ENCODE peak calls at places on chromosomes 11 and 22, in eight cellular contexts. S is right lobe of liver, Y is stomach, O is body of pancreas, F is heart left ventricle, A is spleen, K is transverse colon, C is sigmoid colon. N is an unnamed sample.

GRCh38 chr11:11701070-11701469 is 79.3 kb upstream of the GALNT18 start:
- DNase-seq in S (no peak), Y (no peak), O (no peak), F (peak), A (no peak), K (no peak), C (no peak), N (no peak)

GRCh38 chr22:19719055-19719482 is 4.3 kb upstream of the GP1BB start:
- DNase-seq in S (no peak), Y (no peak), O (no peak), F (peak), A (no peak), K (no peak), C (no peak), N (no peak)

GRCh38 chr11:35507688-35508087 is 17.7 kb downstream of the PAMR1 start:
- DNase-seq in S (no peak), Y (no peak), O (no peak), F (no peak), A (no peak), K (no peak), C (no peak), N (no peak)

GRCh38 chr22:48492371-48493320 is 1335.0 kb downstream of the BRD1 start:
- DNase-seq in S (peak), Y (peak), O (peak), F (no peak), A (peak), K (peak), C (peak), N (peak)

GRCh38 chr11:71433648-71434450 is 14.3 kb downstream of the DHCR7 start:
- DNase-seq in S (peak), Y (peak), O (no peak), F (peak), A (no peak), K (peak), C (no peak), N (peak)

GRCh38 chr11:55707029-55707428 is 45.0 kb downstream of the OR4C6 start:
- DNase-seq in S (no peak), Y (no peak), O (no peak), F (no peak), A (no peak), K (no peak), C (no peak), N (no peak)

GRCh38 chr22:37234736-37235711 is 9.0 kb downstream of the RAC2 start:
- DNase-seq in S (peak), Y (no peak), O (no peak), F (no peak), A (peak), K (peak), C (no peak), N (peak)

GRCh38 chr11:59283825-59284772 is 71.4 kb upstream of the MPEG1 start:
- DNase-seq in S (no peak), Y (peak), O (peak), F (peak), A (no peak), K (peak), C (no peak), N (peak)

DNA sequence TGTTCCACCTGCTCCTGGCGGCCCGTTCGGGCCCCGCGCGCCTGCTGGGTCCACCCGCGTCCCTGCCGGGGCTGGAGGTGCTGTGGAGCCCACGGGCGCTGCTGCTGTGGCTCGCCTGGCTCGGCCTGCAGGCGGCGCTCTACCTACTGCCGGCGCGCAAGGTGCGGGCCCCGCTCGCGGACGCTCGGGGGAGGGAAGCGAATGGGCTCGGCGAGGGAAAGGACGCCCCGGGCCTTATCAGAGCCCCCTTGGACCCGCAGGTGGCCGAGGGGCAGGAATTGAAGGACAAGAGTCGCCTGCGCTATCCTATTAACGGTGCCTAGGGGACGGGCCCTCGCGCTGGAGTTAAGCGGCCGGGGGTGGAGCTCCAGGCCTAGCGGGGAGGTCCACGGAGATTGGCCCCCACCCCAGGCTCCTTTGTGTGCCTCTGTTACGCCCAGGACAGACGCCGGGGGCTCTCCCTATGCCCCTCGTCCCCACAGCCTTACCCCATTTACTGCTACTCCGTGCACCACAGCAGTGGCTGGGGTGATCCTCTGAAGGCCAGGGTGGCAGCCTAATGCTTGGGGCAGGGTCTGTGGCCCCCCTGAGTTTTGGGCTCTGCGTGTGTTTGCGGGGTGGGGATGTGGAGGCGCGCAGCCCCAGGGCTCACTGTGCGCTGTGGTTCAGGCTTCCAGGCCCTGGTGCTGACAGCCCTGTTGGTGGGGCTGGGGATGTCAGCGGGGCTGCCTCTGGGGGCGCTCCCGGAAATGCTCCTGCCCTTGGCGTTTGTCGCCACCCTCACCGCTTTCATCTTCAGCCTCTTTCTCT is 1.1 kb downstream of the TM7SF2 start:
- DNase-seq in S (peak), Y (peak), O (peak), F (peak), A (peak), K (peak), C (peak), N (peak)
- TF ChIP-seq CTCF in S (peak), Y (peak), O (peak), F (peak), A (peak), K (peak), C (peak), N (peak)

DNA sequence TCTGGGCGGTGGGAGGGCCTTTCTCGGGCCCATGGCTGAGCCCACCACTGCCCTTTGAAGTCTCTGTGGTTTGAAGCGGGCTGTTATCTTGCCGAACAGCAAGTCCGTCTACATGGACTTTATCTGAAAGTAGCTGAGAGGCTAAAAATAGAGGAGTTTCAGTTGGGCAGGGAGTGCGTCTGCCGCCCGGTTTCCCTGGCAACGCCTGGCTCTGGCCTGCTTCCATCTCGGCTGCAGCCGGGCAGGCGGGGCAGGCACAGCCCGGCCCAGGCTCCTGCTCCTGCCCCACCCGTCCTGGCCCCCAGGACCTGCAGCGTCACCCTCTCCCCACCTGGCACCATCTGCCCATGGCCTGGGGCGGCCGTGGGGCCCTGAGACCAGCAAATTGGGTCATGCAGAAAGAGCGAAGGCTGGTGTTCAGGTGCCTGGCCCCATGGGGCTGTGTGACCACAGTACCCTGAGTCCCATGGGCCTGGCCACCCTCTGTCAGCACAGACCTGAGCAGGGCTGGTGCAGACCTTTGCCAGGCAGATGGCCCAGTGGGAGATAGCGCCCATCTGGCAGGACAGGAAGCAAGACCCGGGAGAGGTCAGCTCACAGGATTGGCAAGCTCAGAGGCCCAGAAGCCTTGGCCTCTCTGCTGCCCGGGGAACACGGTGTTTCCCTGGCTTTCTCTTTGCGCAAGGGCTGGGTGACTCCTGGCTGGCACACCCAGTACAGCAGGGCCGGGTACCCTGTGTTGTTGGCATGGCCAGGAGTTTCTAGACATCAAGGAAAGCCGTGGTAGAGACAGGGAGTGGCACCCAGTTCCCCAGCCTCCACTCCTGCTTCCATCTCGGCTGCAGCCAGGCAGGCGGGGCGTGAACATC is 79.1 kb upstream of the KCNQ1OT1 start:
- DNase-seq in S (peak), Y (peak), O (peak), F (peak), A (peak), K (peak), C (peak), N (peak)
- TF ChIP-seq POLR2A in S (no peak), Y (no peak), O (peak), F (no peak), A (no peak), K (no peak), C (no peak), N (no peak)

DNA sequence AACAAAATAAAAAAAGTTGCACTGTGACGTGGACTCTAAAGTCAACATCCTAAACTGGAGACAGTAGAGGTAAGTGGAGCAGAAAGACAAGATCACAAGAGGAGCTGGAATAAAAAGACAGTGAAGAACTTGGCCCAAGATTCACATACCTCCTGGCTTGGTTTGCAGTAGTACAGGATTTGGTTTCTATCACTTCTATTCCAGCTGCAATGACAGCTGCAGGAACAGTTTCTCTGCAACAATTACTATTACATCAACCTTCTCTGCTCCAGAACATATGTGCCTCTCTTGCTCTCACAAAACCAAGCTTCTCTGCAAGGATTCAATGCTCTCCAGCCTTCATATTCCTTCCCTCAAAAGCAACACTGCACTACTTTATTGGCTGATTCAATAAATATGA is 7.8 kb upstream of the KDM2A start:
- DNase-seq in S (no peak), Y (no peak), O (no peak), F (no peak), A (no peak), K (no peak), C (peak), N (no peak)
- H3K27ac ChIP-seq in S (no peak), Y (no peak), O (no peak), F (no peak), A (no peak), K (no peak), C (peak), N (no peak)

DNA sequence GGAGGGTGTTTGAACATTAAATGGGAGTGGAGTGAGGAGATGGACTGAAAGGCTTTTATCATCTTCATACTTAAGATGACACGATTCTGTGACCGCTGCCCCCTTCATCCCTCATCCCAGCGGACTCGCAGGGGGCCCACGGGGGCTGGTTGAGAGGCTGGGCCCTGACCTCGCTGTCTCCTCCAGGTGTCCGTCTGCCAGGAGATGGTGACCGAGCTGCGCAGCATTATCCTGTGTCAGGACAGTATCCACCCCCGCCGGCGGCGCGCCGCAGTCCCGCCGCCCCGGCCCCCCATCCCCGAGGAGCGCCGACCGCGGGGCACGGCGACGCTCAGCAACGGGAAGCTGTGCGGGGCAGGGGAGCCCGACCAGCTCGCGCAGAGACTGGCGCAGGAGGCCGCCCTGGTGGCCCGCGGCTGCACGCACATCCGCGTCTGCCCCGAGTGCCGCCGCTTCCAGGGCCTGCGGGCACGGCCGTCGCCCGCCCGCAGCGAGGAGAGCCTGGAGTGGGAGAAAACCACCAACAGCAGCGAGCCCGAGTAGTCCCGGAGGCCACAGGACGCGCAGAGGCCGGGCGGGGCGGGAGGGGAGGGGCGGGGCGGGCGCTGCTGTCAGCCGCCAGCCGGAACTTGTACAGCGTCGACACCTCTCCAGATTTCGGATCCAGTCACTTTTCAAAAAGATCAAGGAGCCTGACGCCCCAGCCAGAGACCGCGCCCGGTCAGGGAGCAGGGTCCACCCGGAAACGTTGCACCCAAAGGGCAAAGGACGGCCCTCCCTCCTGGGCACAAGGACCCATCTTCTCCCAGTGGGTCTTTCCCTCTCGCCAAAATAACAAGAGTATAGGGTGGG is 38.0 kb upstream of the TBCEL start:
- DNase-seq in S (peak), Y (peak), O (peak), F (peak), A (peak), K (peak), C (peak), N (peak)
- TF ChIP-seq CTCF in S (peak), Y (no peak), O (peak), F (peak), A (no peak), K (peak), C (peak), N (no peak)

GRCh38 chr11:65931773-65932557 is 12.7 kb downstream of the DRAP1 start:
- DNase-seq in S (no peak), Y (no peak), O (no peak), F (no peak), A (no peak), K (no peak), C (no peak), N (no peak)

GRCh38 chr11:65925397-65925796 is 6.2 kb downstream of the DRAP1 start:
- DNase-seq in S (no peak), Y (no peak), O (no peak), F (no peak), A (no peak), K (no peak), C (no peak), N (no peak)

GRCh38 chr11:65928667-65929066 is 9.4 kb downstream of the DRAP1 start:
- DNase-seq in S (no peak), Y (no peak), O (no peak), F (no peak), A (no peak), K (no peak), C (no peak), N (no peak)

GRCh38 chr11:65932558-65932919 is 12.7 kb upstream of the TSGA10IP start:
- DNase-seq in S (no peak), Y (no peak), O (no peak), F (no peak), A (no peak), K (no peak), C (no peak), N (no peak)

DNA sequence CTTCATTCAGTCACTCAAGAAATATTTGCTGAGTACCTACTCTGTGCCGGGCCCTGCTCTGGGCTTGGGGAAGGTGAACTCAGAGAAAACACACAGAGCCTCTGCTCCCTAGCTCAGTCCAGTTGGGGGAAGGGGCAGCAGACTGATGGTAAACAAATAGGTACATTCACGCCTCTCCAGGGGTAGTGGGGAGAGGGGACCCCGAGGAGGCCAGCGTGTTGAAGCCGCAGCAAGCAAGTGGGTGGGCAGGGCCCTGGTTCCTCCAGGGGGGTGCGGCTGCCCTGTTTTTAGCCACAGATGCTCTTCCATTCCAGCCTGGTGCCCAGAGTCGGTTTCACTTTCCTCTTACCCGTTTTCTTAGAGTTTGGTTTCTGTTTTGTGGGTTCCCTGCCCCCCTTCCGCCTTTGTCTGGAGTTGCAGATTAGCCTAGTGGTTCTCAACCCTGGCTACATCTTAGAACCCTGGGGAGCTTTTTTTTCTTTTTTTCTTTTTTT is 8.7 kb downstream of the DRAP1 start:
- DNase-seq in S (peak), Y (peak), O (peak), F (peak), A (peak), K (peak), C (no peak), N (no peak)
- TF ChIP-seq POLR2A in S (no peak), Y (no peak), O (no peak), F (no peak), A (no peak), K (no peak), C (no peak), N (no peak)

GRCh38 chr11:68467446-68467845 is 6.9 kb downstream of the PPP6R3 start:
- DNase-seq in S (no peak), Y (no peak), O (no peak), F (no peak), A (no peak), K (no peak), C (no peak), N (no peak)
- H3K27ac ChIP-seq in S (no peak), Y (no peak), O (no peak), F (no peak), A (no peak), K (no peak), C (no peak), N (no peak)

DNA sequence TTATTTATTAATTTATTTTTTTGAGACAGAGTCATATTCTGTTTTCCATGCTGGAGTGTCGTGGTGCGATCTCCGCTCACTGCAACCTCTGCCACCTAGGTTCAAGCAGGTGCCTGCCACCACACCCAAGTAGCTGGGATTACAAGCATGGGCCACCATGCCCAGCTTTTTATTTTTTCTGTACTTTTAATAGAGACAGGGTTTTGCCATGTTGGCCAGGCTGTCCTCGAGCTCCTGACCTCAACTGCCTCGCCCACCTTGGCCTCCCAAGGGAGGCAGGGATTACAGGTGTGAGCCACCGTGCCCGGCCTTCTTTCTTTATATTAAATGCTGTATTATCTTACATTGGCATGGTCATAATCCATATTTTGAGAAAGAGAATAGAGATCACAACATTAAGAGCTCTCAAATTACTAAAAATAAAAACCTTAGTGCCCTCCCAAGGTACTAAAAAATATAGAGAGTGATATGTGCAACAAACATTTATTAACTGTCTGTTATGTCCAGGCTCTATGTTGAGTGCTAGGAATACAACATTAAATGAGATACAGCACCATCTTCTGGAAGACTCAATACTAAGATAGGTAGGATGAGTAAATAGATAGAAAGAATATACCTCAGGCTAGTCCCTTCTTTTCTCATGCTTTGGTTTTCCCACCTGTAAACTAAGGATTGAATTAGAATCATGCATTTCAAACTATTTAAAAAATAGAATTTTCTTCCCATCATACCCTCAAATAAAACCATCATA is 84.1 kb downstream of the BBOX1 start:
- DNase-seq in S (no peak), Y (no peak), O (no peak), F (no peak), A (no peak), K (no peak), C (no peak), N (no peak)
- TF ChIP-seq CTCF in S (peak), Y (no peak), O (no peak), F (no peak), A (no peak), K (no peak), C (peak), N (peak)

GRCh38 chr22:40364431-40364830 is 6.0 kb upstream of the SGSM3 start:
- DNase-seq in S (no peak), Y (no peak), O (no peak), F (no peak), A (no peak), K (no peak), C (no peak), N (no peak)
- TF ChIP-seq POLR2A in S (no peak), Y (no peak), O (no peak), F (no peak), A (no peak), K (no peak), C (no peak), N (no peak)

DNA sequence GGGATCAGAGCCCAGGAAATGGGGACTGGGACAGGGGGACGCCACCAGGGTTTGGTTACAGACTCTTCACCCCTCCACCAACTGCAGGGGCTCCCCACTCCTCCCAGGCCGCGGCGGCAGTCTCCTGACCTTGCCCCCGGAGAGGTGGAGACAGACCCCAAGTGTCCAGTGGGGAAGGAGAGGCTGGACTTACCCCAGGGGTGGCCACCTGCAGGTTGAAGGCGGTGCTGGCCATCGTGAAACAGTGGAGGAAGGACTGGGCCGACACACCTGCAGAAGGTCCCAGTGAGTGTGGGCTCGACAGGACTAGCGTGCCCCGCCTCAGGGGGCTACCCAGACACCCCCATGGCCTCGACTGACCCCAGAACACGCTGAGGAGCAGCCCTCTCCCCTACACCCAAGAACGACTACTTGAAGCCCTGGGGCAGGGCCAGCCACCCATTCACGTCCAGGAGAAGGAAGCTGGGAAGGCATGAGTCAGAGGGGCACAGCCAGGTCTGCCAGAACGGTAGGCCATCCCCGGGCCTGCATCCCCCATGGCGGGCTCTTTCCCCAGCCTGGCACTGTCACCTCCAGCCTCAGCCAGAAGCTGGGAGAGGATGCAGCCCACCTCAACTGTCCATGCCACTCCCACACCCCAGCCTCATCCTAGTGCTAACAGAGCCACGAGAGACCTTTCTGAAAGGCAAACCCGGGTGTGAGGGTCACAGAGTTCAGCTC is 2.3 kb downstream of the GATD1 start:
- DNase-seq in S (no peak), Y (no peak), O (no peak), F (no peak), A (peak), K (no peak), C (peak), N (no peak)
- H3K27ac ChIP-seq in S (no peak), Y (no peak), O (no peak), F (no peak), A (no peak), K (no peak), C (no peak), N (no peak)